ENCODE peak calls at places on chromosomes 2 and 18, in nine cellular contexts. D is coronary artery, G is foreskin fibroblast, I is HT-29, B is NCI-H1105 treated with DMSO at 0.1 percent for 48 hours, X is pons, W is NCI-H1092, C is endodermal cell, E is fibroblast of pulmonary artery. Z is an unnamed sample.

GRCh38 chr2:111108745-111109271 is 11.9 kb upstream of the BCL2L11 start:
- DNase-seq in B (no peak), D (no peak), E (no peak), W (no peak), I (no peak), G (no peak), X (no peak), C (no peak), Z (no peak)

GRCh38 chr2:177282787-177283533 is 18.4 kb upstream of the NFE2L2 start:
- DNase-seq in E (no peak), D (no peak), B (no peak), C (no peak), W (no peak), I (no peak), G (no peak), X (no peak), Z (no peak)

GRCh38 chr2:227513113-227513512 is 41.2 kb downstream of the AGFG1 start:
- DNase-seq in E (peak), W (no peak), D (no peak), G (peak), X (peak), C (no peak), B (no peak), I (no peak), Z (no peak)

GRCh38 chr2:8636691-8637636 is 44.9 kb upstream of the ID2 start:
- DNase-seq in W (no peak), X (no peak), I (no peak), B (no peak), G (peak), D (no peak), E (peak), C (peak), Z (no peak)

GRCh38 chr2:28391564-28392296 is 928 bp upstream of the FOSL2 start:
- DNase-seq in X (peak), E (peak), W (peak), C (peak), I (peak), B (peak), D (peak), G (peak), Z (no peak)

GRCh38 chr2:8605350-8606065 is 76.3 kb upstream of the ID2 start:
- DNase-seq in E (no peak), D (no peak), C (peak), X (no peak), B (no peak), I (peak), W (no peak), G (no peak), Z (no peak)

GRCh38 chr2:12493031-12493513 is 223.7 kb upstream of the TRIB2 start:
- DNase-seq in D (no peak), I (no peak), E (peak), G (peak), B (no peak), X (peak), W (no peak), C (peak), Z (peak)

GRCh38 chr18:68848242-68848641 is 50.4 kb downstream of the CCDC102B start:
- DNase-seq in D (no peak), C (no peak), E (no peak), G (no peak), X (no peak), B (no peak), I (no peak), W (no peak), Z (no peak)

GRCh38 chr2:174245065-174245464 is 3.3 kb downstream of the OLA1 start:
- DNase-seq in E (no peak), C (no peak), W (no peak), D (no peak), G (no peak), B (no peak), I (no peak), X (no peak), Z (no peak)

GRCh38 chr2:240598311-240598911 is 11.9 kb downstream of the CAPN10 start:
- DNase-seq in B (no peak), X (no peak), E (no peak), C (no peak), I (no peak), W (no peak), D (no peak), G (no peak), Z (no peak)

GRCh38 chr2:141437521-141437920 is 693.3 kb downstream of the LRP1B start:
- DNase-seq in B (no peak), C (no peak), I (no peak), E (no peak), D (no peak), X (peak), W (no peak), G (no peak), Z (peak)

GRCh38 chr2:105797298-105797819 is 52.6 kb downstream of the NCK2 start:
- DNase-seq in W (no peak), D (no peak), G (peak), B (no peak), C (peak), E (peak), I (no peak), X (peak), Z (no peak)

GRCh38 chr2:183063083-183063482 is 15.5 kb upstream of the DUSP19 start:
- DNase-seq in X (no peak), I (no peak), G (peak), D (no peak), W (no peak), C (no peak), B (no peak), E (peak), Z (peak)

GRCh38 chr18:21682276-21683051 is 22.1 kb downstream of the ABHD3 start:
- DNase-seq in B (no peak), X (peak), C (no peak), D (no peak), W (no peak), I (peak), G (peak), E (peak), Z (no peak)

GRCh38 chr2:113283704-113284284 is 5.1 kb upstream of the PAX8 start:
- DNase-seq in D (peak), B (no peak), I (peak), E (peak), G (peak), W (no peak), X (peak), C (no peak), Z (no peak)

GRCh38 chr2:171447675-171448074 is 13.6 kb downstream of the DCAF17 start:
- DNase-seq in W (no peak), E (no peak), B (no peak), G (no peak), D (no peak), X (no peak), I (no peak), C (no peak), Z (no peak)

GRCh38 chr18:52288403-52289004 is 51.5 kb upstream of the DCC start:
- DNase-seq in W (no peak), G (peak), I (peak), X (no peak), B (peak), E (peak), D (no peak), C (peak), Z (no peak)

GRCh38 chr2:151260492-151261239 is 997 bp downstream of the RBM43 start:
- DNase-seq in E (peak), G (peak), X (no peak), C (no peak), D (no peak), W (no peak), I (peak), B (peak), Z (peak)

GRCh38 chr2:195612515-195613495 is 44.2 kb upstream of the SLC39A10 start:
- DNase-seq in W (no peak), E (peak), B (no peak), I (peak), X (no peak), G (peak), D (no peak), C (peak), Z (no peak)

GRCh38 chr2:217249490-217250451 is 389.9 kb upstream of the TNP1 start:
- DNase-seq in C (no peak), E (no peak), X (no peak), D (no peak), W (no peak), I (no peak), B (no peak), G (peak), Z (no peak)

GRCh38 chr2:84919885-84920580 is 14.6 kb downstream of the TMSB10 start:
- DNase-seq in E (peak), I (peak), W (no peak), D (no peak), G (peak), C (no peak), X (no peak), B (no peak), Z (peak)

GRCh38 chr2:109487237-109487869 is 126.4 kb downstream of the SEPTIN10 start:
- DNase-seq in I (no peak), X (no peak), B (no peak), G (peak), E (peak), W (no peak), C (no peak), D (no peak), Z (no peak)

GRCh38 chr2:58562281-58562680 is 321.2 kb upstream of the FANCL start:
- DNase-seq in X (no peak), I (peak), C (no peak), D (no peak), E (no peak), G (no peak), B (no peak), W (no peak), Z (no peak)

GRCh38 chr18:22322251-22322691 is 95.4 kb downstream of the CTAGE1 start:
- DNase-seq in I (no peak), X (no peak), E (peak), D (no peak), G (peak), W (no peak), B (no peak), C (no peak), Z (no peak)

GRCh38 chr2:68318686-68319396 is 908 bp downstream of the CNRIP1 start:
- DNase-seq in X (peak), D (peak), W (peak), I (no peak), C (no peak), E (no peak), B (no peak), G (peak), Z (peak)

GRCh38 chr2:70779911-70780580 is 10.4 kb downstream of the FIGLA start:
- DNase-seq in E (peak), B (no peak), X (no peak), W (no peak), C (no peak), I (no peak), D (no peak), G (peak), Z (no peak)

GRCh38 chr2:197706839-197707207 is 1.7 kb downstream of the MARS2 start:
- DNase-seq in X (no peak), D (no peak), I (peak), W (no peak), G (peak), C (peak), E (no peak), B (no peak), Z (no peak)

GRCh38 chr2:216283038-216283900 is 89.0 kb downstream of the MARCHF4 start:
- DNase-seq in X (no peak), I (peak), E (no peak), C (peak), G (no peak), B (no peak), W (no peak), D (no peak), Z (no peak)

GRCh38 chr2:46719499-46719898 is 196.1 kb downstream of the MCFD2 start:
- DNase-seq in E (peak), C (no peak), D (no peak), X (no peak), W (no peak), B (no peak), I (no peak), G (peak), Z (no peak)

GRCh38 chr18:46109386-46109785 is 5.2 kb downstream of the HAUS1 start:
- DNase-seq in G (no peak), I (no peak), C (no peak), X (no peak), B (no peak), D (no peak), E (no peak), W (no peak), Z (no peak)

GRCh38 chr2:1817256-1818127 is 73.2 kb upstream of the PXDN start:
- DNase-seq in G (peak), W (no peak), D (peak), X (peak), C (peak), I (peak), E (peak), B (peak), Z (peak)

GRCh38 chr2:109348190-109348589 is 219.2 kb downstream of the SH3RF3 start:
- DNase-seq in G (no peak), W (no peak), D (no peak), B (no peak), X (no peak), E (no peak), C (no peak), I (no peak), Z (no peak)

GRCh38 chr2:196480653-196481322 is 158.7 kb upstream of the CCDC150 start:
- DNase-seq in I (no peak), G (peak), B (no peak), E (no peak), X (no peak), C (no peak), W (no peak), D (no peak), Z (no peak)

Z was measured in putamen.